ENCODE peak calls at places on chromosomes 6 and 20, in nine cellular contexts. One of them, this sample, is unnamed.

GRCh38 chr6:1024587-1024986 is 287.3 kb upstream of the FOXQ1 start:
- DNase-seq in heart right ventricle: no peak
- DNase-seq in pancreas: no peak
- DNase-seq in transverse colon: peak; percentile 17
- DNase-seq in hepatocyte: peak; percentile 76
- DNase-seq in fibroblast of lung: peak; percentile 15
- DNase-seq in ascending aorta: no peak
- DNase-seq in uterus: no peak
- DNase-seq in ovary: no peak
- DNase-seq in this sample: peak; percentile 79

GRCh38 chr6:166775180-166775922 is 148.3 kb upstream of the RPS6KA2 start:
- DNase-seq in pancreas: peak; percentile 31
- DNase-seq in fibroblast of lung: peak; percentile 52
- DNase-seq in heart right ventricle: peak; percentile 56
- DNase-seq in transverse colon: peak; percentile 49
- DNase-seq in hepatocyte: peak; percentile 85
- DNase-seq in ovary: peak; percentile 55
- DNase-seq in ascending aorta: no peak
- DNase-seq in uterus: peak; percentile 42
- DNase-seq in this sample: peak; percentile 47

GRCh38 chr6:133512410-133513016 is 271.4 kb downstream of the EYA4 start:
- DNase-seq in transverse colon: peak; percentile 30
- DNase-seq in uterus: peak; percentile 24
- DNase-seq in ovary: peak; percentile 43
- DNase-seq in heart right ventricle: peak; percentile 21
- DNase-seq in hepatocyte: peak; percentile 65
- DNase-seq in pancreas: peak; percentile 18
- DNase-seq in ascending aorta: no peak
- DNase-seq in fibroblast of lung: peak; percentile 36
- DNase-seq in this sample: peak; percentile 59

GRCh38 chr6:168377481-168377850 is 57.9 kb upstream of the DACT2 start:
- DNase-seq in transverse colon: no peak
- DNase-seq in hepatocyte: no peak
- DNase-seq in ovary: peak; percentile 47
- DNase-seq in ascending aorta: no peak
- DNase-seq in pancreas: no peak
- DNase-seq in fibroblast of lung: no peak
- DNase-seq in uterus: peak; percentile 74
- DNase-seq in heart right ventricle: peak; percentile 77
- DNase-seq in this sample: no peak

GRCh38 chr6:138824482-138825134 is 28.7 kb downstream of the ECT2L start:
- DNase-seq in hepatocyte: no peak
- DNase-seq in fibroblast of lung: peak; percentile 20
- DNase-seq in transverse colon: no peak
- DNase-seq in heart right ventricle: no peak
- DNase-seq in ovary: no peak
- DNase-seq in uterus: no peak
- DNase-seq in pancreas: no peak
- DNase-seq in ascending aorta: no peak
- DNase-seq in this sample: no peak

GRCh38 chr20:57557926-57558613 is 2.8 kb upstream of the PCK1 start:
- DNase-seq in pancreas: no peak
- DNase-seq in uterus: no peak
- DNase-seq in ascending aorta: no peak
- DNase-seq in transverse colon: no peak
- DNase-seq in heart right ventricle: no peak
- DNase-seq in hepatocyte: no peak
- DNase-seq in fibroblast of lung: no peak
- DNase-seq in ovary: no peak
- DNase-seq in this sample: no peak

GRCh38 chr6:3390698-3391097 is 66.2 kb downstream of the SLC22A23 start:
- DNase-seq in fibroblast of lung: peak; percentile 98
- DNase-seq in transverse colon: peak; percentile 88
- DNase-seq in heart right ventricle: peak; percentile 57
- DNase-seq in ovary: no peak
- DNase-seq in pancreas: no peak
- DNase-seq in ascending aorta: peak; percentile 83
- DNase-seq in hepatocyte: no peak
- DNase-seq in uterus: peak; percentile 31
- DNase-seq in this sample: peak; percentile 98

GRCh38 chr6:90184334-90185298 is 112.0 kb downstream of the BACH2 start:
- DNase-seq in pancreas: no peak
- DNase-seq in heart right ventricle: no peak
- DNase-seq in transverse colon: no peak
- DNase-seq in fibroblast of lung: peak; percentile 84
- DNase-seq in ovary: no peak
- DNase-seq in uterus: no peak
- DNase-seq in ascending aorta: no peak
- DNase-seq in hepatocyte: peak; percentile 65
- DNase-seq in this sample: peak; percentile 24

GRCh38 chr20:64224344-64225165 is 31.0 kb upstream of the PCMTD2 start:
- DNase-seq in pancreas: no peak
- DNase-seq in ascending aorta: no peak
- DNase-seq in ovary: no peak
- DNase-seq in fibroblast of lung: peak; percentile 98
- DNase-seq in uterus: no peak
- DNase-seq in transverse colon: no peak
- DNase-seq in hepatocyte: peak; percentile 85
- DNase-seq in heart right ventricle: peak; percentile 29
- DNase-seq in this sample: peak; percentile 87

GRCh38 chr6:94099072-94099471 is 679.7 kb upstream of the EPHA7 start:
- DNase-seq in transverse colon: no peak
- DNase-seq in pancreas: no peak
- DNase-seq in ascending aorta: no peak
- DNase-seq in fibroblast of lung: no peak
- DNase-seq in heart right ventricle: no peak
- DNase-seq in uterus: no peak
- DNase-seq in ovary: no peak
- DNase-seq in hepatocyte: no peak
- DNase-seq in this sample: no peak

GRCh38 chr20:22924949-22925612 is 110.0 kb upstream of the SSTR4 start:
- DNase-seq in transverse colon: no peak
- DNase-seq in pancreas: no peak
- DNase-seq in heart right ventricle: peak; percentile 36
- DNase-seq in fibroblast of lung: no peak
- DNase-seq in uterus: no peak
- DNase-seq in hepatocyte: no peak
- DNase-seq in ovary: no peak
- DNase-seq in ascending aorta: no peak
- DNase-seq in this sample: no peak

GRCh38 chr20:61292821-61293612 is 41.0 kb downstream of the CDH4 start:
- DNase-seq in hepatocyte: no peak
- DNase-seq in pancreas: no peak
- DNase-seq in heart right ventricle: no peak
- DNase-seq in ovary: no peak
- DNase-seq in fibroblast of lung: no peak
- DNase-seq in transverse colon: no peak
- DNase-seq in ascending aorta: no peak
- DNase-seq in uterus: no peak
- DNase-seq in this sample: no peak

GRCh38 chr6:21278078-21278790 is 315.3 kb upstream of the SOX4 start:
- DNase-seq in fibroblast of lung: no peak
- DNase-seq in pancreas: no peak
- DNase-seq in uterus: peak; percentile 18
- DNase-seq in ovary: peak; percentile 70
- DNase-seq in heart right ventricle: peak; percentile 13
- DNase-seq in transverse colon: no peak
- DNase-seq in ascending aorta: no peak
- DNase-seq in hepatocyte: peak; percentile 50
- DNase-seq in this sample: no peak

GRCh38 chr6:105374010-105374420 is 28.9 kb downstream of the PREP start:
- DNase-seq in heart right ventricle: no peak
- DNase-seq in pancreas: no peak
- DNase-seq in transverse colon: no peak
- DNase-seq in hepatocyte: peak; percentile 73
- DNase-seq in uterus: no peak
- DNase-seq in ovary: no peak
- DNase-seq in fibroblast of lung: peak; percentile 60
- DNase-seq in ascending aorta: no peak
- DNase-seq in this sample: peak; percentile 59

GRCh38 chr6:127102299-127102698 is 16.2 kb upstream of the RSPO3 start:
- DNase-seq in transverse colon: no peak
- DNase-seq in hepatocyte: peak; percentile 42
- DNase-seq in ovary: no peak
- DNase-seq in heart right ventricle: no peak
- DNase-seq in uterus: no peak
- DNase-seq in ascending aorta: no peak
- DNase-seq in fibroblast of lung: peak; percentile 85
- DNase-seq in pancreas: no peak
- DNase-seq in this sample: peak; percentile 85

GRCh38 chr20:46111028-46111835 is 6.9 kb upstream of the CD40 start:
- DNase-seq in pancreas: peak; percentile 36
- DNase-seq in heart right ventricle: peak; percentile 42
- DNase-seq in ascending aorta: no peak
- DNase-seq in ovary: no peak
- DNase-seq in fibroblast of lung: no peak
- DNase-seq in uterus: no peak
- DNase-seq in hepatocyte: no peak
- DNase-seq in transverse colon: peak; percentile 36
- DNase-seq in this sample: no peak

DNA sequence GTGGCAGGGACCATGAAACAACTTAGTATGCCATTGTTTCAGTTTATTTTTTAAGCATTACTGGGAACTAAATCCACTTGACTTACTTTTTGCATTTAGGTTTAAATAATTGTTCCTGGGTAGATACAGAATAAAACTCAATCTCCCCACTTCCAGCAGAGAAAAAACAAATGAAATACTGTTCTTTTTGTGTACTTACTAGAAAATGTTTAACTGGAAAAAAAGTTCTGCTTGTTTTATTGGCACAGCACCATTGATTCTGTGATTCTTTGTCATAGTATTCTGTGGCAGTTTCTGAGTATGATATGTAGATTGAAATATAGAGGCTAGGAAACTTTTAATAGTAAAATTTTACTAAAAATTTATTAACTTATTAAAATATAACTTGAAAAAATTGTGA is 10.2 kb downstream of the ASXL1 start:
- DNase-seq in hepatocyte: no peak
- DNase-seq in fibroblast of lung: no peak
- DNase-seq in pancreas: no peak
- DNase-seq in uterus: no peak
- DNase-seq in ascending aorta: no peak
- DNase-seq in heart right ventricle: no peak
- DNase-seq in ovary: no peak
- DNase-seq in transverse colon: no peak
- DNase-seq in this sample: no peak
- H3K27ac ChIP-seq in hepatocyte: peak overlapping the region; percentile 36
- H3K27ac ChIP-seq in fibroblast of lung: no peak overlapping the region
- H3K27ac ChIP-seq in pancreas: peak overlapping the region; percentile 70
- H3K27ac ChIP-seq in uterus: no peak overlapping the region
- H3K27ac ChIP-seq in ascending aorta: no peak overlapping the region
- H3K27ac ChIP-seq in heart right ventricle: no peak overlapping the region
- H3K27ac ChIP-seq in ovary: no peak overlapping the region
- H3K27ac ChIP-seq in transverse colon: no peak overlapping the region
- H3K27ac ChIP-seq in this sample: no peak overlapping the region

GRCh38 chr6:7431594-7432390 is 42.2 kb downstream of the RIOK1 start:
- DNase-seq in hepatocyte: no peak
- DNase-seq in ovary: no peak
- DNase-seq in uterus: no peak
- DNase-seq in fibroblast of lung: peak; percentile 39
- DNase-seq in transverse colon: no peak
- DNase-seq in pancreas: no peak
- DNase-seq in heart right ventricle: no peak
- DNase-seq in ascending aorta: no peak
- DNase-seq in this sample: peak; percentile 29
- H3K4me3 ChIP-seq in hepatocyte: no peak overlapping the region
- H3K4me3 ChIP-seq in ovary: no peak overlapping the region
- H3K4me3 ChIP-seq in uterus: no peak overlapping the region
- H3K4me3 ChIP-seq in fibroblast of lung: no peak overlapping the region
- H3K4me3 ChIP-seq in transverse colon: no peak overlapping the region
- H3K4me3 ChIP-seq in pancreas: no peak overlapping the region
- H3K4me3 ChIP-seq in heart right ventricle: no peak overlapping the region
- H3K4me3 ChIP-seq in ascending aorta: no peak overlapping the region
- H3K4me3 ChIP-seq in this sample: no peak overlapping the region

GRCh38 chr20:44541957-44542356 is 20.1 kb upstream of the SERINC3 start:
- DNase-seq in heart right ventricle: no peak
- DNase-seq in pancreas: no peak
- DNase-seq in transverse colon: no peak
- DNase-seq in hepatocyte: no peak
- DNase-seq in fibroblast of lung: no peak
- DNase-seq in uterus: no peak
- DNase-seq in ascending aorta: no peak
- DNase-seq in ovary: no peak
- DNase-seq in this sample: no peak

GRCh38 chr20:44533928-44534327 is 12.1 kb upstream of the SERINC3 start:
- DNase-seq in hepatocyte: no peak
- DNase-seq in pancreas: no peak
- DNase-seq in ascending aorta: no peak
- DNase-seq in transverse colon: no peak
- DNase-seq in heart right ventricle: no peak
- DNase-seq in ovary: no peak
- DNase-seq in uterus: no peak
- DNase-seq in fibroblast of lung: no peak
- DNase-seq in this sample: no peak

GRCh38 chr20:44536139-44536538 is 14.3 kb upstream of the SERINC3 start:
- DNase-seq in hepatocyte: no peak
- DNase-seq in ovary: no peak
- DNase-seq in uterus: no peak
- DNase-seq in heart right ventricle: no peak
- DNase-seq in ascending aorta: no peak
- DNase-seq in transverse colon: peak; percentile 25
- DNase-seq in pancreas: no peak
- DNase-seq in fibroblast of lung: no peak
- DNase-seq in this sample: no peak

GRCh38 chr20:44540834-44541233 is 19.0 kb upstream of the SERINC3 start:
- DNase-seq in hepatocyte: no peak
- DNase-seq in pancreas: no peak
- DNase-seq in ascending aorta: no peak
- DNase-seq in transverse colon: no peak
- DNase-seq in heart right ventricle: no peak
- DNase-seq in ovary: no peak
- DNase-seq in uterus: no peak
- DNase-seq in fibroblast of lung: peak; percentile 90
- DNase-seq in this sample: peak; percentile 86

DNA sequence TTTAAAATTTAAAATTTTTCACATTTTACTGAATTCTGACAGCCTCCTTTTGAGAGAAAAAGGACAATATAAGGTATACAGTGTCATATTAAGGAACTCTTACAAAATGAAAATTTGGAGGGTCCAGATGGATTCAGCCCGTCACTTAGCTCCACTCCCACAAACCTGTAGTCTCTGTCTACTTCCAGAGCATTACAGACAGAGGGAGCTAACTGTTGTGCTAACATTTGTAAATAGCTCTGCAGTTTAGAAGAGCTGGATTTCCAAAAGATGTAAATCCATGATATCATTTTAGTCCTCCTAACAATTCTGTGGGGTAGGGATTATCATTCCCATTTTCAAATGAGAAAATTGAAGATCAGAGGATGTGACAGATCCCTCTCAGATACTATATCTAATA is 16.1 kb upstream of the SERINC3 start:
- DNase-seq in uterus: no peak
- DNase-seq in hepatocyte: no peak
- DNase-seq in transverse colon: no peak
- DNase-seq in heart right ventricle: no peak
- DNase-seq in ovary: no peak
- DNase-seq in ascending aorta: no peak
- DNase-seq in fibroblast of lung: no peak
- DNase-seq in pancreas: no peak
- DNase-seq in this sample: no peak
- TF ChIP-seq CTCF in uterus: peak; percentile 42
- TF ChIP-seq CTCF in hepatocyte: peak; percentile 37
- TF ChIP-seq CTCF in transverse colon: peak; percentile 9
- TF ChIP-seq CTCF in heart right ventricle: peak; percentile 55
- TF ChIP-seq CTCF in ovary: no peak
- TF ChIP-seq CTCF in ascending aorta: no peak
- TF ChIP-seq CTCF in fibroblast of lung: peak; percentile 39
- TF ChIP-seq CTCF in pancreas: no peak
- TF ChIP-seq CTCF in this sample: peak; percentile 31

GRCh38 chr20:36849333-36850065 is 26.4 kb upstream of the TLDC2 start:
- DNase-seq in fibroblast of lung: no peak
- DNase-seq in hepatocyte: no peak
- DNase-seq in ovary: no peak
- DNase-seq in ascending aorta: no peak
- DNase-seq in transverse colon: no peak
- DNase-seq in uterus: no peak
- DNase-seq in pancreas: no peak
- DNase-seq in heart right ventricle: no peak
- DNase-seq in this sample: no peak
- H3K27ac ChIP-seq in fibroblast of lung: peak overlapping the region; percentile 97
- H3K27ac ChIP-seq in hepatocyte: peak overlapping the region; percentile 27
- H3K27ac ChIP-seq in ovary: no peak overlapping the region
- H3K27ac ChIP-seq in ascending aorta: peak overlapping the region; percentile 93
- H3K27ac ChIP-seq in transverse colon: peak overlapping the region; percentile 88
- H3K27ac ChIP-seq in uterus: peak overlapping the region; percentile 99
- H3K27ac ChIP-seq in pancreas: no peak overlapping the region
- H3K27ac ChIP-seq in heart right ventricle: peak overlapping the region; percentile 84
- H3K27ac ChIP-seq in this sample: peak overlapping the region; percentile 50